ENCODE peak calls at places on chromosomes 12 and 14, in eight cellular contexts. Q, T, Z, N, F, G, I and M are unnamed samples.
A peak's percentile ranks its signal among the peaks of the same experiment; 100 is the strongest.

GRCh38 chr12:12016284-12017100 is 54.2 kb upstream of the BCL2L14 start:
- DNase-seq in F (no peak), Q (no peak), I (no peak), Z (no peak), G (peak; percentile 18), T (no peak), N (no peak), M (no peak)

GRCh38 chr12:31221566-31221945 is 104.4 kb downstream of the SINHCAF start:
- DNase-seq in T (no peak), Z (no peak), N (no peak), F (no peak), Q (no peak), G (no peak), I (no peak), M (no peak)

GRCh38 chr14:97468220-97468619 is 671.0 kb downstream of the VRK1 start:
- DNase-seq in N (no peak), Q (no peak), F (no peak), Z (no peak), I (no peak), T (no peak), G (no peak), M (no peak)

GRCh38 chr14:96660667-96661066 is 136.5 kb upstream of the VRK1 start:
- DNase-seq in I (peak; percentile 29), T (no peak), Z (no peak), G (no peak), F (peak; percentile 25), N (no peak), Q (no peak), M (no peak)

GRCh38 chr12:75969768-75970167 is 61.8 kb downstream of the PHLDA1 start:
- DNase-seq in N (no peak), T (no peak), I (peak; percentile 41), G (no peak), Z (no peak), Q (no peak), F (peak; percentile 84), M (no peak)

GRCh38 chr12:120999191-121000120 is 16.8 kb downstream of the C12orf43 start:
- DNase-seq in T (no peak), Q (no peak), N (no peak), Z (no peak), G (peak; percentile 77), I (peak; percentile 10), F (no peak), M (no peak)

GRCh38 chr12:107057071-107057834 is 36.1 kb downstream of the CRY1 start:
- DNase-seq in T (peak; percentile 33), I (no peak), N (no peak), Q (no peak), Z (no peak), G (peak; percentile 28), F (no peak), M (no peak)

GRCh38 chr12:48814313-48815280 is 3.7 kb upstream of the CACNB3 start:
- DNase-seq in Q (peak; percentile 89), I (peak; percentile 90), N (peak; percentile 74), T (peak; percentile 85), F (peak; percentile 49), Z (peak; percentile 90), G (peak; percentile 85), M (peak; percentile 84)

GRCh38 chr12:19220861-19221466 is 91.4 kb downstream of the PLEKHA5 start:
- DNase-seq in I (no peak), Q (no peak), N (no peak), G (peak; percentile 77), F (no peak), Z (no peak), T (no peak), M (no peak)

GRCh38 chr12:77010637-77011548 is 54.5 kb downstream of the E2F7 start:
- DNase-seq in Z (peak; percentile 81), T (peak; percentile 67), F (peak; percentile 71), G (peak; percentile 80), Q (no peak), N (peak; percentile 67), I (peak; percentile 80), M (peak; percentile 59)

GRCh38 chr12:77019920-77020319 is 45.4 kb downstream of the E2F7 start:
- DNase-seq in I (no peak), T (no peak), Z (no peak), N (no peak), Q (no peak), F (no peak), G (no peak), M (no peak)

GRCh38 chr12:77013091-77013490 is 52.3 kb downstream of the E2F7 start:
- DNase-seq in N (no peak), T (no peak), Z (no peak), F (no peak), I (no peak), Q (no peak), G (peak; percentile 2), M (no peak)

GRCh38 chr12:77016621-77017020 is 48.7 kb downstream of the E2F7 start:
- DNase-seq in I (no peak), Z (no peak), F (no peak), T (no peak), Q (no peak), G (no peak), N (no peak), M (no peak)
- H3K4me3 ChIP-seq in I (no peak overlapping the region), Z (no peak overlapping the region), F (no peak overlapping the region), T (no peak overlapping the region), Q (no peak overlapping the region), G (no peak overlapping the region), N (no peak overlapping the region), M (no peak overlapping the region)

DNA sequence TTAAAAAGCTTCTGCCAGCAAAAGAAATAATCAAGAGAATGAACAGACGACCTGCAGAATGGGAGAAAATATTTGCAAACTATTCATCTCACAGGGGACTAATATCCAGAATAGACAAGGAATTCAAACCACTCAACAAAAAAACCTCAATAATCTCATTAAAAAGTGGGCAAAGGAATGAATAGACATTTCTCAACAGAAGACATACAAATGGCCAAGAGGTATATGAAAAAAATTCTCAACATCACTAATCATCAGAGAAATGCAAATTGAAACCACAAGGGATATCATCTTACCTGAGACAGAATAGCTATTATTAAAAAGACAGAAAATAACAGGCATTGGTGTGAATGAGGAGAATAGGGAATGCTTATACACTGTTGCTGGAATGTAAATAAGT is 270.0 kb downstream of the DACT1 start:
- DNase-seq in Z (no peak), G (no peak), Q (no peak), F (no peak), N (no peak), I (no peak), T (no peak), M (no peak)
- H3K4me3 ChIP-seq in Z (no peak overlapping the region), G (no peak overlapping the region), Q (no peak overlapping the region), F (no peak overlapping the region), N (no peak overlapping the region), I (no peak overlapping the region), T (no peak overlapping the region), M (no peak overlapping the region)

GRCh38 chr12:46368138-46368537 is 4.4 kb downstream of the SLC38A2 start:
- DNase-seq in G (peak; percentile 53), T (no peak), Q (no peak), Z (no peak), N (no peak), F (no peak), I (no peak), M (no peak)

GRCh38 chr12:46367351-46368029 is 5.1 kb downstream of the SLC38A2 start:
- DNase-seq in N (no peak), T (no peak), I (no peak), G (peak; percentile 66), Q (no peak), Z (no peak), F (no peak), M (no peak)

GRCh38 chr12:46364777-46365580 is 7.6 kb downstream of the SLC38A2 start:
- DNase-seq in I (no peak), Z (no peak), T (peak; percentile 80), Q (no peak), F (no peak), N (peak; percentile 71), G (peak; percentile 86), M (no peak)

GRCh38 chr12:46365951-46366379 is 6.6 kb downstream of the SLC38A2 start:
- DNase-seq in Q (no peak), T (peak; percentile 27), I (no peak), G (peak; percentile 47), F (no peak), N (no peak), Z (no peak), M (no peak)

GRCh38 chr12:46366771-46367170 is 5.8 kb downstream of the SLC38A2 start:
- DNase-seq in F (no peak), T (no peak), Q (no peak), I (no peak), Z (no peak), N (no peak), G (peak; percentile 40), M (no peak)
- H3K4me3 ChIP-seq in F (no peak overlapping the region), T (no peak overlapping the region), Q (peak overlapping the region; percentile 90), I (no peak overlapping the region), Z (no peak overlapping the region), N (no peak overlapping the region), G (peak overlapping the region; percentile 18), M (peak overlapping the region; percentile 94)

GRCh38 chr14:68950111-68950510 is 29.0 kb downstream of the ACTN1 start:
- DNase-seq in Z (no peak), N (no peak), T (no peak), Q (no peak), G (peak; percentile 64), F (no peak), I (no peak), M (no peak)

GRCh38 chr14:68951051-68951797 is 27.9 kb downstream of the ACTN1 start:
- DNase-seq in I (no peak), N (peak; percentile 83), G (peak; percentile 93), Q (peak; percentile 96), Z (peak; percentile 45), T (peak; percentile 34), F (no peak), M (peak; percentile 80)

GRCh38 chr14:68951800-68952540 is 27.1 kb downstream of the ACTN1 start:
- DNase-seq in T (no peak), Q (no peak), N (no peak), Z (no peak), F (no peak), G (peak; percentile 60), I (no peak), M (peak; percentile 56)

GRCh38 chr14:68955164-68955921 is 23.8 kb downstream of the ACTN1 start:
- DNase-seq in G (no peak), Q (no peak), Z (no peak), N (no peak), I (no peak), F (no peak), T (peak; percentile 46), M (no peak)

DNA sequence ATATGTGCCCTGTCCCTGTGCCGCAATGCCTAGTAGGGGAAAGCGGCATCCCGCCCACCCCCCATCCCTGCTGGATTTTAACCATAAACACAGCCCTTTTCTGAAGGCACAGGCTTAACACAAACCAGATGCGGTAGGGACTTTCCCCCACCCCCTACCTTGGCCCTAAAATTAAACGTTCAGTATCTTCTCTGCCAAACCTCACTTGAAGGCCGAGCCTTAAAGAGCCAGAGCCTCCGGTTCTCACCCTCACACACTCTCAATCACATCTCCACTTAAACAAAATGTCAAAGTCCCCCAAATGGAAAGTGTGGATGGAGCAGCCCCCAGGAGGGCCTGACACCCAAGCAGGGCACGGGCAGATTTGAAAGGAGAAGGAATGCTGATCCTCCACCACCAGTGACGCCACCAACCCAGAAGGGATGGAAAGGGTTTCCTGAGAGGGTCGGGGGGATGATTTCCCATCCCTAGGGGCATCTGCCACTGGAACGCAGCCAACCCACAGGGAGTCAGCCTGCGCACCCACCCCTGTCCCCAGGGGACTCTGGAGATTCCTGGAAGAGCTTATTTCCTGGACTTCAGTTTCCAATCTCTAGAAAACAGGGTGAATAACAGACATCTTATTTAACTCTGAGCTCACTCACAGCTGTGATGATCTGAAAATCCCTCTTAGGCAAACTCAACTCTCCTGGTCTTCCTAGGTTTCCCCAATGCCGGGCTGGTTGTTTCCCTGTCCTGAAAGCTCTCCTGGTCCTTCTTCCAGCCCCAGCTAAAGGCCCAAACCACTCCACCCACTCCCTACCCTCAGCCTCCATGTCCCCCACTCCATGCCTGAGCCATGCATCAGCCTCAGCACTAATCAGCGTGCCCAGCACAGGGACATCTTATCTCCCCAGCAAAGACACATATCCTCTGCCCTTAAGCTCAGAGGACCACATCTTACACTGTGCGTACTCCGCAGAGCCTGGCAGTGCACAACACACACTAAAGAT is 26.3 kb downstream of the ACTN1 start:
- DNase-seq in T (no peak), G (peak; percentile 82), F (no peak), I (no peak), N (peak; percentile 77), Z (peak; percentile 11), Q (no peak), M (peak; percentile 59)
- H3K4me3 ChIP-seq in T (no peak overlapping the region), G (peak overlapping the region; percentile 15), F (no peak overlapping the region), I (no peak overlapping the region), N (no peak overlapping the region), Z (no peak overlapping the region), Q (peak overlapping the region; percentile 62), M (peak overlapping the region; percentile 38)